ENCODE peak calls at places on chromosome 3, in four cellular contexts. X, Y, I and D are unnamed samples.
A peak's percentile ranks its signal among the peaks of the same experiment; 100 is the strongest.

GRCh38 chr3:933311-933710 is 159.5 kb upstream of the CNTN6 start:
- DNase-seq in X (no peak), Y (no peak), I (peak; percentile 64), D (no peak)

GRCh38 chr3:64459711-64460110 is 228.1 kb downstream of the ADAMTS9 start:
- DNase-seq in X (no peak), Y (no peak), I (no peak), D (no peak)

GRCh38 chr3:86771741-86772512 is 219.0 kb downstream of the VGLL3 start:
- DNase-seq in X (no peak), Y (no peak), I (no peak), D (no peak)

GRCh38 chr3:58585994-58586393 is 8.8 kb upstream of the FAM107A start:
- DNase-seq in X (no peak), Y (no peak), I (no peak), D (no peak)

GRCh38 chr3:193016437-193016887 is 98.8 kb upstream of the MB21D2 start:
- DNase-seq in X (peak; percentile 50), Y (peak; percentile 61), I (no peak), D (peak; percentile 52)

GRCh38 chr3:124887177-124887995 is at the start of gene ITGB5:
- DNase-seq in X (peak; percentile 82), Y (peak; percentile 67), I (peak; percentile 44), D (peak; percentile 90)

GRCh38 chr3:16723994-16724393 is 118.8 kb upstream of the DAZL start:
- DNase-seq in X (peak; percentile 53), Y (peak; percentile 19), I (no peak), D (peak; percentile 95)

GRCh38 chr3:188573286-188573928 is 419.4 kb downstream of the LPP start:
- DNase-seq in X (no peak), Y (no peak), I (no peak), D (peak; percentile 31)

GRCh38 chr3:138938877-138939562 is 7.9 kb downstream of the FOXL2 start:
- DNase-seq in X (no peak), Y (no peak), I (no peak), D (peak; percentile 27)

GRCh38 chr3:13110678-13111116 is 37.5 kb upstream of the IQSEC1 start:
- DNase-seq in X (no peak), Y (peak; percentile 94), I (no peak), D (peak; percentile 18)

GRCh38 chr3:37785718-37786117 is 76.0 kb upstream of the CTDSPL start:
- DNase-seq in X (no peak), Y (no peak), I (no peak), D (no peak)

GRCh38 chr3:144129536-144130214 is 158.1 kb downstream of the DIPK2A start:
- DNase-seq in X (no peak), Y (no peak), I (peak; percentile 65), D (no peak)

GRCh38 chr3:194631696-194632095 is 1.5 kb downstream of the TMEM44 start:
- DNase-seq in X (no peak), Y (no peak), I (no peak), D (no peak)

GRCh38 chr3:29065211-29065785 is 215.6 kb upstream of the RBMS3 start:
- DNase-seq in X (peak; percentile 99), Y (peak; percentile 95), I (peak; percentile 56), D (peak; percentile 91)

GRCh38 chr3:197003461-197004385 is 25.9 kb downstream of the MELTF start:
- DNase-seq in X (no peak), Y (no peak), I (no peak), D (peak; percentile 47)

GRCh38 chr3:169615833-169616232 is 47.7 kb downstream of the MECOM start:
- DNase-seq in X (no peak), Y (no peak), I (no peak), D (no peak)

GRCh38 chr3:128454310-128454618 is 12.4 kb downstream of the DNAJB8 start:
- DNase-seq in X (no peak), Y (no peak), I (no peak), D (no peak)

GRCh38 chr3:64443553-64444331 is 218.5 kb upstream of the PRICKLE2 start:
- DNase-seq in X (peak; percentile 65), Y (no peak), I (no peak), D (no peak)

GRCh38 chr3:8516047-8516671 is 14.5 kb downstream of the LMCD1 start:
- DNase-seq in X (no peak), Y (no peak), I (no peak), D (no peak)

GRCh38 chr3:10219737-10220136 is 28.5 kb upstream of the TATDN2 start:
- DNase-seq in X (no peak), Y (peak; percentile 50), I (no peak), D (no peak)

GRCh38 chr3:146221276-146221675 is 29.6 kb downstream of the PLSCR4 start:
- DNase-seq in X (peak; percentile 25), Y (no peak), I (no peak), D (no peak)

GRCh38 chr3:107589454-107589853 is 66.7 kb downstream of the BBX start:
- DNase-seq in X (no peak), Y (no peak), I (no peak), D (no peak)

GRCh38 chr3:159828542-159828943 is 160.1 kb upstream of the IL12A start:
- DNase-seq in X (peak; percentile 74), Y (peak; percentile 62), I (peak; percentile 80), D (peak; percentile 40)

GRCh38 chr3:149411583-149411982 is 34.1 kb upstream of the TM4SF1 start:
- DNase-seq in X (no peak), Y (no peak), I (no peak), D (no peak)

GRCh38 chr3:53045107-53045783 is 628 bp downstream of the SFMBT1 start:
- DNase-seq in X (peak; percentile 18), Y (no peak), I (no peak), D (peak; percentile 28)

GRCh38 chr3:47542614-47543173 is 29.2 kb upstream of the ELP6 start:
- DNase-seq in X (peak; percentile 44), Y (no peak), I (no peak), D (no peak)

GRCh38 chr3:61634678-61635077 is 73.3 kb downstream of the PTPRG start:
- DNase-seq in X (no peak), Y (no peak), I (no peak), D (peak; percentile 80)

GRCh38 chr3:88882121-88882520 is 225.3 kb upstream of the EPHA3 start:
- DNase-seq in X (no peak), Y (no peak), I (no peak), D (no peak)

GRCh38 chr3:156675744-156676466 is 1.5 kb downstream of the TIPARP start:
- DNase-seq in X (peak; percentile 86), Y (peak; percentile 82), I (peak; percentile 36), D (peak; percentile 19)

GRCh38 chr3:14200276-14200675 is 21.7 kb downstream of the LSM3 start:
- DNase-seq in X (no peak), Y (no peak), I (no peak), D (no peak)

GRCh38 chr3:57673158-57673557 is 19.7 kb downstream of the DENND6A start:
- DNase-seq in X (no peak), Y (no peak), I (no peak), D (no peak)